ENCODE peak calls at places on chromosomes 16 and 17, in six cellular contexts. D is AG09309; I is NCI-H1436; K is NCI-H446 treated with DMSO at 0.1 percent for 48 hours; U is effector memory CD8-positive, alpha-beta T cell; N is Daoy. X is an unnamed sample.

GRCh38 chr17:30021708-30022317 is 80.4 kb downstream of the EFCAB5 start:
- DNase-seq in U (peak; percentile 25), N (peak; percentile 38), K (no peak), D (no peak), I (peak; percentile 58), X (peak; percentile 20)

GRCh38 chr17:45046536-45047125 is 4.8 kb downstream of the DCAKD start:
- DNase-seq in N (no peak), U (no peak), K (no peak), D (no peak), I (no peak), X (no peak)

GRCh38 chr16:65789546-65789945 is 576.9 kb upstream of the CDH5 start:
- DNase-seq in I (no peak), K (no peak), U (no peak), D (no peak), N (no peak), X (no peak)

GRCh38 chr16:4471869-4472268 is 2.6 kb downstream of the NMRAL1 start:
- DNase-seq in U (no peak), K (no peak), I (no peak), D (no peak), N (no peak), X (no peak)

GRCh38 chr16:921321-921905 is 49.4 kb downstream of the LMF1 start:
- DNase-seq in K (no peak), U (no peak), D (no peak), N (no peak), I (no peak), X (no peak)

GRCh38 chr16:31134091-31134571 is 1.4 kb downstream of the PRSS8 start:
- DNase-seq in U (no peak), I (no peak), N (peak; percentile 19), K (no peak), D (no peak), X (no peak)

GRCh38 chr17:80122026-80122575 is 20.7 kb downstream of the GAA start:
- DNase-seq in D (no peak), U (no peak), K (no peak), I (no peak), N (no peak), X (no peak)

GRCh38 chr17:83062011-83062817 is 17.2 kb upstream of the METRNL start:
- DNase-seq in D (no peak), U (no peak), K (no peak), N (no peak), I (no peak), X (no peak)

GRCh38 chr17:21278304-21279197 is 6.0 kb upstream of the MAP2K3 start:
- DNase-seq in K (no peak), D (no peak), I (no peak), N (no peak), U (no peak), X (no peak)

GRCh38 chr17:55420067-55420775 is 1.4 kb downstream of the MMD start:
- DNase-seq in D (no peak), N (no peak), I (no peak), U (peak; percentile 12), K (no peak), X (no peak)

GRCh38 chr17:75854111-75854748 is 905 bp downstream of the WBP2 start:
- DNase-seq in I (no peak), K (no peak), U (no peak), N (peak; percentile 84), D (no peak), X (no peak)

GRCh38 chr16:79994413-79994812 is 393.9 kb upstream of the MAF start:
- DNase-seq in U (no peak), D (no peak), K (no peak), I (no peak), N (no peak), X (no peak)

GRCh38 chr16:31351937-31352315 is 3.0 kb upstream of the ITGAX start:
- DNase-seq in N (peak; percentile 18), D (no peak), U (no peak), K (no peak), I (no peak), X (no peak)

GRCh38 chr16:68760671-68761275 is 23.7 kb downstream of the CDH1 start:
- DNase-seq in I (no peak), D (no peak), N (peak; percentile 83), U (no peak), K (no peak), X (no peak)

GRCh38 chr17:49461580-49461979 is 33.5 kb upstream of the NGFR start:
- DNase-seq in I (no peak), U (no peak), K (no peak), D (no peak), N (no peak), X (no peak)

GRCh38 chr17:80313160-80313829 is 52.6 kb downstream of the RNF213 start:
- DNase-seq in I (no peak), U (no peak), D (no peak), K (no peak), N (no peak), X (no peak)